ENCODE peak calls at places on chromosomes 12 and 14, in four cellular contexts. One of them, this sample, is unnamed.

GRCh38 chr12:28512876-28513275 is 322.6 kb downstream of the CCDC91 start:
- DNase-seq in left ventricle myocardium inferior: no peak
- DNase-seq in heart left ventricle: no peak
- DNase-seq in A549: no peak
- DNase-seq in this sample: no peak

GRCh38 chr14:85562630-85563029 is 32.7 kb downstream of the FLRT2 start:
- DNase-seq in left ventricle myocardium inferior: no peak
- DNase-seq in heart left ventricle: no peak
- DNase-seq in A549: no peak
- DNase-seq in this sample: no peak

GRCh38 chr12:32435921-32436710 is 36.8 kb downstream of the FGD4 start:
- DNase-seq in left ventricle myocardium inferior: no peak
- DNase-seq in heart left ventricle: no peak
- DNase-seq in A549: peak; percentile 40
- DNase-seq in this sample: no peak

GRCh38 chr12:47268501-47269459 is 189.0 kb upstream of the AMIGO2 start:
- DNase-seq in left ventricle myocardium inferior: no peak
- DNase-seq in heart left ventricle: no peak
- DNase-seq in A549: no peak
- DNase-seq in this sample: no peak

GRCh38 chr14:75591331-75591946 is 13.0 kb downstream of the FLVCR2 start:
- DNase-seq in left ventricle myocardium inferior: no peak
- DNase-seq in heart left ventricle: no peak
- DNase-seq in A549: no peak
- DNase-seq in this sample: no peak

GRCh38 chr14:60328588-60328987 is 79.6 kb downstream of the PPM1A start:
- DNase-seq in left ventricle myocardium inferior: no peak
- DNase-seq in heart left ventricle: no peak
- DNase-seq in A549: no peak
- DNase-seq in this sample: no peak

GRCh38 chr12:95336387-95337067 is 118.9 kb downstream of the VEZT start:
- DNase-seq in left ventricle myocardium inferior: peak; percentile 49
- DNase-seq in heart left ventricle: peak; percentile 73
- DNase-seq in A549: peak; percentile 90
- DNase-seq in this sample: peak; percentile 79

GRCh38 chr12:104387190-104387589 is 69.6 kb upstream of the CHST11 start:
- DNase-seq in left ventricle myocardium inferior: no peak
- DNase-seq in heart left ventricle: no peak
- DNase-seq in A549: no peak
- DNase-seq in this sample: no peak

GRCh38 chr14:67618617-67619063 is 1.1 kb upstream of the ARG2 start:
- DNase-seq in left ventricle myocardium inferior: no peak
- DNase-seq in heart left ventricle: no peak
- DNase-seq in A549: peak; percentile 76
- DNase-seq in this sample: no peak

GRCh38 chr12:77553976-77554619 is 276.6 kb upstream of the NAV3 start:
- DNase-seq in left ventricle myocardium inferior: no peak
- DNase-seq in heart left ventricle: no peak
- DNase-seq in A549: no peak
- DNase-seq in this sample: no peak

GRCh38 chr12:95623554-95624170 is 72.4 kb upstream of the USP44 start:
- DNase-seq in left ventricle myocardium inferior: peak; percentile 66
- DNase-seq in heart left ventricle: peak; percentile 66
- DNase-seq in A549: peak; percentile 95
- DNase-seq in this sample: peak; percentile 78

GRCh38 chr12:13891902-13892301 is 89.5 kb downstream of the GRIN2B start:
- DNase-seq in left ventricle myocardium inferior: no peak
- DNase-seq in heart left ventricle: no peak
- DNase-seq in A549: peak; percentile 48
- DNase-seq in this sample: no peak

GRCh38 chr14:92945959-92946846 is 23.3 kb downstream of the CHGA start:
- DNase-seq in left ventricle myocardium inferior: peak; percentile 56
- DNase-seq in heart left ventricle: peak; percentile 46
- DNase-seq in A549: peak; percentile 91
- DNase-seq in this sample: peak; percentile 66

GRCh38 chr14:104431351-104431928 is 148.1 kb upstream of the C14orf180 start:
- DNase-seq in left ventricle myocardium inferior: no peak
- DNase-seq in heart left ventricle: no peak
- DNase-seq in A549: no peak
- DNase-seq in this sample: no peak

GRCh38 chr14:30296956-30297405 is 262.0 kb upstream of the G2E3 start:
- DNase-seq in left ventricle myocardium inferior: no peak
- DNase-seq in heart left ventricle: no peak
- DNase-seq in A549: peak; percentile 30
- DNase-seq in this sample: no peak

GRCh38 chr12:26287666-26288408 is 92.5 kb downstream of the SSPN start:
- DNase-seq in left ventricle myocardium inferior: peak; percentile 32
- DNase-seq in heart left ventricle: peak; percentile 45
- DNase-seq in A549: no peak
- DNase-seq in this sample: no peak

GRCh38 chr14:56199095-56199975 is 81.1 kb downstream of the PELI2 start:
- DNase-seq in left ventricle myocardium inferior: no peak
- DNase-seq in heart left ventricle: peak; percentile 35
- DNase-seq in A549: peak; percentile 95
- DNase-seq in this sample: no peak

GRCh38 chr12:26630546-26631027 is 202.4 kb downstream of the ITPR2 start:
- DNase-seq in left ventricle myocardium inferior: no peak
- DNase-seq in heart left ventricle: no peak
- DNase-seq in A549: peak; percentile 18
- DNase-seq in this sample: no peak

GRCh38 chr12:84397279-84397678 is 515.3 kb downstream of the SLC6A15 start:
- DNase-seq in left ventricle myocardium inferior: no peak
- DNase-seq in heart left ventricle: no peak
- DNase-seq in A549: no peak
- DNase-seq in this sample: no peak

GRCh38 chr12:17286874-17287273 is 680.9 kb upstream of the LMO3 start:
- DNase-seq in left ventricle myocardium inferior: no peak
- DNase-seq in heart left ventricle: no peak
- DNase-seq in A549: no peak
- DNase-seq in this sample: no peak

GRCh38 chr12:28925726-28926376 is 223.2 kb upstream of the FAR2 start:
- DNase-seq in left ventricle myocardium inferior: no peak
- DNase-seq in heart left ventricle: peak; percentile 27
- DNase-seq in A549: no peak
- DNase-seq in this sample: no peak

GRCh38 chr12:104171785-104172563 is 34.0 kb upstream of the NFYB start:
- DNase-seq in left ventricle myocardium inferior: no peak
- DNase-seq in heart left ventricle: no peak
- DNase-seq in A549: no peak
- DNase-seq in this sample: peak; percentile 29

GRCh38 chr12:123916729-123917128 is 55.9 kb downstream of the CCDC92 start:
- DNase-seq in left ventricle myocardium inferior: no peak
- DNase-seq in heart left ventricle: no peak
- DNase-seq in A549: no peak
- DNase-seq in this sample: no peak

GRCh38 chr14:106215229-106215628 is 688.8 kb downstream of the TMEM121 start:
- DNase-seq in left ventricle myocardium inferior: no peak
- DNase-seq in heart left ventricle: no peak
- DNase-seq in A549: no peak
- DNase-seq in this sample: no peak
- H3K9me3 ChIP-seq in left ventricle myocardium inferior: no peaks in the 10 kb centered on the region
- H3K9me3 ChIP-seq in heart left ventricle: no peaks in the 10 kb centered on the region
- H3K9me3 ChIP-seq in A549: no peaks in the 10 kb centered on the region
- H3K9me3 ChIP-seq in this sample: no peaks in the 10 kb centered on the region

DNA sequence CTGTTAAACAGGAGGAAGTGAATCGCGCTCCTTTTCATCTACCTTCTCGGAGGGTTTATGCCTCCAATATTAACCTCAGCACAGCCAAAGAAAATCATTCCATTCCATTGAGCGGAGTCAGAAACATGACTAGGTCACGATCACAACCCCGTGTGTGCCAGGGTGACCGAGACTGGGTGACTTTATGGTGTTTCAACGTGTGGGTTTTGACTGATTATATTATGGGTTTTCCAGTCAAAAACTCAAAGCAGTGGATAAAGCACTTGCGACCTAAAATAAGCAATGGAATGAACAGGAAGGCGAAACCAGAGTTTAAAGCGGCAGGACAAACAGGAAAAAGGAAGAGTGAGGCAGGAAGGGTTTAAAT is 1.4 kb upstream of the HSPA2 start:
- DNase-seq in left ventricle myocardium inferior: no peak
- DNase-seq in heart left ventricle: no peak
- DNase-seq in A549: peak; percentile 14
- DNase-seq in this sample: no peak
- H3K27ac ChIP-seq in left ventricle myocardium inferior: peak overlapping the region; percentile 84
- H3K27ac ChIP-seq in heart left ventricle: peak overlapping the region; percentile 81
- H3K27ac ChIP-seq in A549: peak overlapping the region; percentile 96
- H3K27ac ChIP-seq in this sample: no peak overlapping the region

GRCh38 chr12:107088912-107089311 is 4.4 kb downstream of the CRY1 start:
- DNase-seq in left ventricle myocardium inferior: no peak
- DNase-seq in heart left ventricle: no peak
- DNase-seq in A549: no peak
- DNase-seq in this sample: no peak

GRCh38 chr12:107093547-107094448 is at the start of gene CRY1:
- DNase-seq in left ventricle myocardium inferior: peak; percentile 96
- DNase-seq in heart left ventricle: peak; percentile 96
- DNase-seq in A549: peak; percentile 98
- DNase-seq in this sample: peak; percentile 96

GRCh38 chr12:107092669-107093546 is 441 bp downstream of the CRY1 start:
- DNase-seq in left ventricle myocardium inferior: peak; percentile 46
- DNase-seq in heart left ventricle: no peak
- DNase-seq in A549: peak; percentile 43
- DNase-seq in this sample: peak; percentile 42

GRCh38 chr12:107091381-107091780 is 2.0 kb downstream of the CRY1 start:
- DNase-seq in left ventricle myocardium inferior: no peak
- DNase-seq in heart left ventricle: no peak
- DNase-seq in A549: peak; percentile 18
- DNase-seq in this sample: no peak

GRCh38 chr12:107091989-107092641 is 1.2 kb downstream of the CRY1 start:
- DNase-seq in left ventricle myocardium inferior: no peak
- DNase-seq in heart left ventricle: no peak
- DNase-seq in A549: peak; percentile 98
- DNase-seq in this sample: peak; percentile 32
- TF ChIP-seq CTCF in left ventricle myocardium inferior: peak; percentile 79
- TF ChIP-seq CTCF in heart left ventricle: peak; percentile 62
- TF ChIP-seq CTCF in A549: peak; percentile 75
- TF ChIP-seq CTCF in this sample: peak; percentile 52

GRCh38 chr14:38490273-38490672 is 234.4 kb upstream of the CLEC14A start:
- DNase-seq in left ventricle myocardium inferior: no peak
- DNase-seq in heart left ventricle: no peak
- DNase-seq in A549: no peak
- DNase-seq in this sample: no peak
- H3K9me3 ChIP-seq in left ventricle myocardium inferior: peaks cover 45% of the 10 kb centered on the region
- H3K9me3 ChIP-seq in heart left ventricle: peaks cover 18% of the 10 kb centered on the region
- H3K9me3 ChIP-seq in A549: no peaks in the 10 kb centered on the region
- H3K9me3 ChIP-seq in this sample: no peaks in the 10 kb centered on the region

GRCh38 chr14:32319368-32320049 is 9.6 kb upstream of the AKAP6 start:
- DNase-seq in left ventricle myocardium inferior: no peak
- DNase-seq in heart left ventricle: no peak
- DNase-seq in A549: no peak
- DNase-seq in this sample: no peak
- H3K27ac ChIP-seq in left ventricle myocardium inferior: peak overlapping the region; percentile 24
- H3K27ac ChIP-seq in heart left ventricle: no peak overlapping the region
- H3K27ac ChIP-seq in A549: no peak overlapping the region
- H3K27ac ChIP-seq in this sample: no peak overlapping the region